ENCODE peak calls at places on chromosomes 11 and 22, in six cellular contexts. R is PC-9; O is CD8-positive, alpha-beta memory T cell; V is kidney; P is prostate gland; E is breast epithelium. K is an unnamed sample.

GRCh38 chr11:77779935-77780334 is 40.6 kb downstream of the RSF1 start:
- DNase-seq in O (no peak), R (no peak), V (no peak), E (no peak), P (no peak), K (no peak)

GRCh38 chr11:100706179-100706578 is 19.1 kb downstream of the ARHGAP42 start:
- DNase-seq in P (no peak), R (no peak), V (no peak), O (no peak), E (no peak), K (no peak)

GRCh38 chr11:2943711-2944118 is 14.5 kb upstream of the PHLDA2 start:
- DNase-seq in E (no peak), O (no peak), V (peak; percentile 90), P (no peak), R (no peak), K (no peak)

GRCh38 chr11:79119491-79120284 is 321.1 kb downstream of the TENM4 start:
- DNase-seq in V (no peak), R (no peak), P (no peak), O (no peak), E (no peak), K (no peak)

GRCh38 chr11:65927904-65928397 is 8.7 kb downstream of the DRAP1 start:
- DNase-seq in P (no peak), V (peak; percentile 53), E (no peak), O (peak; percentile 71), R (no peak), K (no peak)

GRCh38 chr11:4368286-4368685 is at the start of gene OR52B4:
- DNase-seq in R (no peak), O (no peak), P (no peak), E (no peak), V (no peak), K (no peak)

GRCh38 chr11:132535830-132536229 is 996.5 kb downstream of the OPCML start:
- DNase-seq in R (no peak), V (no peak), P (no peak), O (no peak), E (no peak), K (no peak)

GRCh38 chr11:33970984-33971466 is 79.1 kb upstream of the LMO2 start:
- DNase-seq in E (peak; percentile 34), V (no peak), O (no peak), R (peak; percentile 34), P (peak; percentile 35), K (peak; percentile 69)

GRCh38 chr11:119934866-119935265 is 203.0 kb downstream of the TRIM29 start:
- DNase-seq in E (no peak), P (no peak), R (no peak), O (no peak), V (no peak), K (no peak)

GRCh38 chr22:45127866-45128265 is 35.9 kb upstream of the NUP50 start:
- DNase-seq in E (no peak), R (no peak), V (no peak), P (no peak), O (no peak), K (no peak)

GRCh38 chr11:109077340-109077927 is 344.6 kb upstream of the C11orf87 start:
- DNase-seq in O (no peak), E (no peak), R (no peak), V (no peak), P (no peak), K (no peak)

GRCh38 chr11:61783717-61784505 is 8.5 kb downstream of the TMEM258 start:
- DNase-seq in E (no peak), P (no peak), O (no peak), R (no peak), V (peak; percentile 49), K (no peak)

GRCh38 chr11:44870615-44871176 is 80.0 kb downstream of the TP53I11 start:
- DNase-seq in O (no peak), R (no peak), V (no peak), E (no peak), P (no peak), K (no peak)

GRCh38 chr11:119919656-119920055 is 190.7 kb upstream of the NECTIN1 start:
- DNase-seq in R (no peak), E (no peak), O (no peak), P (no peak), V (no peak), K (no peak)

GRCh38 chr11:112302226-112302868 is 41.7 kb upstream of the PLET1 start:
- DNase-seq in O (no peak), P (no peak), V (no peak), E (no peak), R (no peak), K (no peak)

GRCh38 chr11:69538840-69539239 is 57.4 kb downstream of the LINC01488 start:
- DNase-seq in E (no peak), O (no peak), P (no peak), V (no peak), R (no peak), K (no peak)

GRCh38 chr11:9001736-9002135 is 2.1 kb downstream of the NRIP3 start:
- DNase-seq in R (no peak), O (no peak), P (no peak), V (no peak), E (no peak), K (no peak)

GRCh38 chr22:21443057-21443734 is 24.0 kb upstream of the TMEM191C start:
- DNase-seq in V (peak; percentile 60), O (no peak), P (peak; percentile 3), E (no peak), R (no peak), K (no peak)

GRCh38 chr22:46916886-46917625 is 154.6 kb downstream of the TBC1D22A start:
- DNase-seq in V (no peak), R (no peak), P (no peak), E (no peak), O (no peak), K (no peak)

GRCh38 chr22:43993072-43993760 is 30.9 kb upstream of the PARVB start:
- DNase-seq in P (peak; percentile 20), O (peak; percentile 35), V (no peak), E (no peak), R (peak; percentile 44), K (no peak)

GRCh38 chr11:122850076-122850631 is 11.9 kb downstream of the CRTAM start:
- DNase-seq in O (peak; percentile 42), R (peak; percentile 22), E (no peak), P (no peak), V (no peak), K (no peak)

GRCh38 chr22:37552560-37553163 is 7.6 kb upstream of the CDC42EP1 start:
- DNase-seq in R (no peak), V (peak; percentile 89), P (no peak), E (no peak), O (no peak), K (no peak)

GRCh38 chr22:26442086-26442756 is 13.2 kb downstream of the ASPHD2 start:
- DNase-seq in O (no peak), V (no peak), P (no peak), R (no peak), E (no peak), K (no peak)

GRCh38 chr22:16824718-16825687 is at the start of gene XKR3:
- DNase-seq in R (no peak), V (no peak), E (no peak), P (no peak), O (no peak), K (no peak)

GRCh38 chr11:69531071-69531716 is 49.7 kb downstream of the LINC01488 start:
- DNase-seq in E (no peak), V (no peak), O (no peak), R (no peak), P (no peak), K (no peak)

GRCh38 chr11:85823816-85824215 is 12.9 kb upstream of the SYTL2 start:
- DNase-seq in V (no peak), O (peak; percentile 64), E (no peak), R (no peak), P (no peak), K (no peak)

GRCh38 chr11:1841511-1842148 is 2.8 kb downstream of the TNNI2 start:
- DNase-seq in V (peak; percentile 64), R (no peak), E (no peak), P (no peak), O (no peak), K (no peak)

GRCh38 chr11:13468750-13469149 is 5.7 kb upstream of the BTBD10 start:
- DNase-seq in P (no peak), R (no peak), V (no peak), E (no peak), O (no peak), K (no peak)

GRCh38 chr22:50568626-50569025 is 5.9 kb upstream of the SYCE3 start:
- DNase-seq in E (no peak), R (no peak), V (peak; percentile 64), P (no peak), O (no peak), K (no peak)
- H3K27ac ChIP-seq in E (peak overlapping the region; percentile 59), R (no peak overlapping the region), V (no peak overlapping the region), P (no peak overlapping the region), O (no peak overlapping the region), K (no peak overlapping the region)

GRCh38 chr11:46671958-46672315 is 28.5 kb downstream of the ARHGAP1 start:
- DNase-seq in O (no peak), V (no peak), P (no peak), R (no peak), E (no peak), K (no peak)
- H3K4me1 ChIP-seq in O (peaks cover 83% of the 10 kb centered on the region), V (peaks cover under 1% of the 10 kb centered on the region), P (peaks cover 11% of the 10 kb centered on the region), R (peaks cover 5% of the 10 kb centered on the region), E (peaks cover 13% of the 10 kb centered on the region), K (peaks cover 26% of the 10 kb centered on the region)

DNA sequence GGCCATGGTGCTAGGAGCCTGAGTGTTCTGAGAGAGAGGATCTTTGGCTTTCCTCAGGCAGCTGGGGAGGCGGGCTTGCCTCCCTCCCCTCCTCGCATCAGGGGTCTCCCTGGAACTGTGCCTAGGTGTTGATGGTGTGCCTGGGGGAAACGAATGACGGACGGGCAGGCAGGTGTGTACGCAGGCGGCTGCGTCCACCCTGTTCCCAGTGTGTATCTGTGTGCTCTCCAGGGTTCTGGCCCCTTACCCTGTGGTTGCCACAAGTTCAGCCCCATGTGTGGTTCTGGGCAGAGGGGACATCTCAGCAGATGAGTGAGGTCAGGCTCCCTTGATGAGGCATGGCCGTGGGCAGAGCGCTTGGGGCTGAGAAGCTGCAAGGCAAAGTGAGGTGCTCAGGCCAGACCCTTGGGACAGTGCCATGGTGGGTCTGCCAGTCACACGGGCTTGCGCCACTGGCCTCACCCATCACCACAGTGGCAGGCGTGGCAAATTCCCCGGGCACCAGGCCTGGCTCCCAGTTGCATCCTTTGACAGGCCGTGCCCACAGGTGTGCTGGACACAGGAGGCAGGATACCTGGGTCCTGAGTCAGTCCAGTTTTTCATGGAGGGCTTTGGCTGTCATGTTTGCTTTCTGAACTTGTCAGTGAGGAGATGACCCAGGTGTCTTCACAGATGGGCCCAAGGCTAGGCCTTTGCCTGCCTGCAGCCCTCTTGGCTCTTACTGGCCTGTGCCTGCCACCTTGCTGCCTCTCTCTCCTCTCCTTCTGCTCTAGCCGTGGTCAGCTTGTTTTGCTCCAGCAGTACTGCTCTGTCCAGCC is 27.3 kb downstream of the GNAZ start:
- DNase-seq in O (no peak), P (no peak), R (no peak), E (no peak), V (no peak), K (no peak)
- H3K27ac ChIP-seq in O (no peak overlapping the region), P (peak overlapping the region; percentile 67), R (no peak overlapping the region), E (peak overlapping the region; percentile 86), V (no peak overlapping the region), K (peak overlapping the region; percentile 71)

GRCh38 chr22:29314074-29314473 is 1.4 kb downstream of the RASL10A start:
- DNase-seq in V (peak; percentile 51), E (no peak), R (no peak), P (no peak), O (no peak), K (no peak)
- H3K4me1 ChIP-seq in V (no peaks in the 10 kb centered on the region), E (peaks cover 27% of the 10 kb centered on the region), R (peaks cover 21% of the 10 kb centered on the region), P (peaks cover 24% of the 10 kb centered on the region), O (peaks cover 13% of the 10 kb centered on the region), K (peaks cover 43% of the 10 kb centered on the region)